ENCODE peak calls at places on chromosomes 16 and 17, in seven cellular contexts. One of them, this sample, is unnamed. For H3K4me1, the result is how much of the 10 kb centered on the place peaks cover.

GRCh38 chr17:19753049-19753444 is 4.9 kb upstream of the ALDH3A1 start:
- DNase-seq in MM.1S: no peak
- DNase-seq in neural progenitor cell: no peak
- DNase-seq in SK-N-SH: peak
- DNase-seq in OCI-LY7: no peak
- DNase-seq in HCT116: peak
- DNase-seq in PC-3: peak
- DNase-seq in this sample: no peak

GRCh38 chr16:27291106-27291505 is 22.5 kb upstream of the NSMCE1 start:
- DNase-seq in MM.1S: no peak
- DNase-seq in neural progenitor cell: no peak
- DNase-seq in SK-N-SH: no peak
- DNase-seq in OCI-LY7: no peak
- DNase-seq in HCT116: no peak
- DNase-seq in PC-3: no peak
- DNase-seq in this sample: no peak

GRCh38 chr16:90077240-90077756 is at the start of gene PRDM7:
- DNase-seq in MM.1S: peak
- DNase-seq in neural progenitor cell: peak
- DNase-seq in SK-N-SH: peak
- DNase-seq in OCI-LY7: peak
- DNase-seq in HCT116: peak
- DNase-seq in PC-3: peak
- DNase-seq in this sample: peak

GRCh38 chr16:68369168-68369567 is 58.3 kb downstream of the PRMT7 start:
- DNase-seq in MM.1S: peak
- DNase-seq in neural progenitor cell: no peak
- DNase-seq in SK-N-SH: no peak
- DNase-seq in OCI-LY7: no peak
- DNase-seq in HCT116: no peak
- DNase-seq in PC-3: no peak
- DNase-seq in this sample: no peak

GRCh38 chr16:17261197-17261858 is 209.4 kb downstream of the XYLT1 start:
- DNase-seq in MM.1S: peak
- DNase-seq in neural progenitor cell: no peak
- DNase-seq in SK-N-SH: no peak
- DNase-seq in OCI-LY7: peak
- DNase-seq in HCT116: no peak
- DNase-seq in PC-3: no peak
- DNase-seq in this sample: no peak

GRCh38 chr17:45248132-45248936 is 13.6 kb downstream of the SPATA32 start:
- DNase-seq in MM.1S: peak
- DNase-seq in neural progenitor cell: peak
- DNase-seq in SK-N-SH: no peak
- DNase-seq in OCI-LY7: peak
- DNase-seq in HCT116: no peak
- DNase-seq in PC-3: peak
- DNase-seq in this sample: peak

GRCh38 chr16:19130852-19131808 is 17.4 kb downstream of the ITPRIPL2 start:
- DNase-seq in MM.1S: no peak
- DNase-seq in neural progenitor cell: no peak
- DNase-seq in SK-N-SH: no peak
- DNase-seq in OCI-LY7: peak
- DNase-seq in HCT116: no peak
- DNase-seq in PC-3: peak
- DNase-seq in this sample: peak

GRCh38 chr17:64196626-64197025 is 66.4 kb downstream of the TEX2 start:
- DNase-seq in MM.1S: no peak
- DNase-seq in neural progenitor cell: no peak
- DNase-seq in SK-N-SH: no peak
- DNase-seq in OCI-LY7: no peak
- DNase-seq in HCT116: no peak
- DNase-seq in PC-3: peak
- DNase-seq in this sample: no peak

GRCh38 chr17:57296231-57296630 is 39.9 kb downstream of the MSI2 start:
- DNase-seq in MM.1S: no peak
- DNase-seq in neural progenitor cell: no peak
- DNase-seq in SK-N-SH: no peak
- DNase-seq in OCI-LY7: no peak
- DNase-seq in HCT116: no peak
- DNase-seq in PC-3: peak
- DNase-seq in this sample: no peak

DNA sequence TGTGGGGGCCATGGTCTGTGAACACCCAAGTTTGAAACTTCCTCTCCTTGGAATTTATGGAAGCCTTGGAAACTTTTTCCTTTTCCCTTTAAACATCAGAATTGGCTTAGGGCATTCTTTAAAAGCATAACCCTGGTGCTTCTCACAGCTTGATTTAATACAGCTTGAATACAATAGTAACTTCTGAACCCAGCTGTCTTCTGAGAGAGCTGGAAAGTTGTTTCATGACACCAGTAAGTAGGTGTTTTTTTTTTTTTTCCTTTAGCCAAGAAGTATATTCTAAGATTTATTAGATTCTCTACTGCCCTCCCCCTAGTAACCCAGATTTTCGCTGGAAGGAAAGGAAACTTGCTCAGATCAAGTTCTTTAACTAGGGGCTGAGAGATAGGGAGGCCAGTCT is 26.7 kb downstream of the NKD1 start:
- DNase-seq in MM.1S: no peak
- DNase-seq in neural progenitor cell: no peak
- DNase-seq in SK-N-SH: no peak
- DNase-seq in OCI-LY7: no peak
- DNase-seq in HCT116: no peak
- DNase-seq in PC-3: no peak
- DNase-seq in this sample: no peak
- TF ChIP-seq CTCF in MM.1S: no peak
- TF ChIP-seq CTCF in neural progenitor cell: no peak
- TF ChIP-seq CTCF in SK-N-SH: no peak
- TF ChIP-seq CTCF in OCI-LY7: no peak
- TF ChIP-seq CTCF in HCT116: no peak
- TF ChIP-seq CTCF in PC-3: no peak
- TF ChIP-seq CTCF in this sample: no peak

GRCh38 chr17:38355256-38355655 is 3.6 kb downstream of the SOCS7 start:
- DNase-seq in MM.1S: no peak
- DNase-seq in neural progenitor cell: no peak
- DNase-seq in SK-N-SH: no peak
- DNase-seq in OCI-LY7: no peak
- DNase-seq in HCT116: no peak
- DNase-seq in PC-3: no peak
- DNase-seq in this sample: no peak
- H3K4me1 ChIP-seq in MM.1S: under half
- H3K4me1 ChIP-seq in neural progenitor cell: under half
- H3K4me1 ChIP-seq in SK-N-SH: under half
- H3K4me1 ChIP-seq in OCI-LY7: under half
- H3K4me1 ChIP-seq in HCT116: under half
- H3K4me1 ChIP-seq in PC-3: under half
- H3K4me1 ChIP-seq in this sample: half or more

DNA sequence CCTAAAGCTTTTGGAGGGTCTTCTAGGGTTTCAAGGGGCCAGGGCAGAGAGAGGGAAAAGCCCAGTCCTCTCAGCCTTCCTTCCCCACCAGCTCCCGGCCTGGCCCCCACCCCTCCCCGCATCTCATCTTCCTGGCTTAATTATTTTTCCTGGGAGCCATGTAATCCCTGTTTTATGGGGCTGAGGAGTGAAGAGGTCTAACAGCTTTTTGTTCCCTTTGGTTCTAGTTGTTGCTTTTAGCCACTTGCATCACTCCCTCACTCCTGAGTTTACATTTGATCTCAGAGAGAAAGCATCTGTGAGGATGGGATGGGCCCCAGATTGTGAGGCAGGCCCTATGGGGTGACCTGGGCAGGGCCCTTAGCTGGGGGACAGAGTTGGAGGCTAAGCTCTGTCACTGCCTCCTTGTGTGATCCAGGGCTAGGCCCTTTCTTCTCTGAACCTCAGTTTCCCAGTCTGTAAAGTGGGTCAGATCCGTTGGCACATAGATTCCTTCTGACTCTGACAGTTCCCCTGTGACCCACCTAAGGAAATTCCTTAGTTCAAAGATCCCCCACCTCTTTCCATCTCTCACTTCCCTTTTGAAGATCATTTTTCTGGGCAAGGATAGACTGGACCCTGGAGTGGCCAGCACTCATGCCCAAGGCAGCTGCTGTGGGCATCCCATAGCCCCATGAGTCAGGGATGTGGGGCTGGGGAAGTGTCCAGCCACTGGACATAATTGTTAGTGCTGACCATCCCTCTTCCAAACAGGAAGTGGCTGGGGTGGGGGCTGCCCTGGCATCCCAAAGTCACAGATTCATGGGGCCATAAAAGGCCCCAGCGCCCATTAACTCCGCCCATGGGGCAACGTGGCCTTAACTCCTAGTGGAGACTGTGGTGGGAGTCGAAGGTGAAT is 20.1 kb downstream of the UNC119 start:
- DNase-seq in MM.1S: no peak
- DNase-seq in neural progenitor cell: no peak
- DNase-seq in SK-N-SH: no peak
- DNase-seq in OCI-LY7: no peak
- DNase-seq in HCT116: no peak
- DNase-seq in PC-3: no peak
- DNase-seq in this sample: no peak
- TF ChIP-seq EZH2phosphoT487 in MM.1S: no peak
- TF ChIP-seq EZH2phosphoT487 in neural progenitor cell: no peak
- TF ChIP-seq EZH2phosphoT487 in SK-N-SH: no peak
- TF ChIP-seq EZH2phosphoT487 in OCI-LY7: no peak
- TF ChIP-seq EZH2phosphoT487 in HCT116: no peak
- TF ChIP-seq EZH2phosphoT487 in PC-3: no peak
- TF ChIP-seq EZH2phosphoT487 in this sample: no peak

DNA sequence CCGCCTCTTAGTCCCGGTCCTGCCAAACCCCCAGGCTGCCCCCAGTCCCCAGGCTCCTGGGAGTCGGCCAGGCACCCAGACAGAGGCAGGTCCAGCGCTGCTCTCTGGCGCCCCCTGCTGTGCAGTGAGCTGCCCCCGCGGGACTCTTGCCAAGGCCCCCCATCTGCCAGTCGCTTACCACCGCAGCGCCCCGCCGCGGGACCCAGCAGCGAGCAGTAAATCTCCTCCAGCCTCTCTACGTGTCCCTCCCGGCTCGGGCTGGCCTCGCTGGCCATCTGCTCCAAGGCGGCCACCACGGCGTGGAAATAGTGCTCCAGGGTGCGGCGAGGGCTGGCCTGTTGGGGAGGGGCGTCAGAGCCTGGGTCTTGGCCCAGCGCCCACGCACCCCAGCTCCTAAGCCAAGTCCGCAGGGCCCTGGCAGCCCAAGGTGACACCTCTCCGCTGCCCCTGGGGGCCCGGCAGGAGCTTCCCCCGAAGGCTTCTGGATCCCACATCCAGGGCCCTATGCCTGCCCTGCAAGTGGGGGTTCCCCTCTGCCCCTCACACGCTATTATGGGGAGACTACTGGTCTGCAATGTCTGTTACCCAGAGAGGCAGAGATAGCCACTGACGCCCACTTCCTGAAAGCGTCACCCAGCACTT is 33.7 kb upstream of the MFSD6L start:
- DNase-seq in MM.1S: no peak
- DNase-seq in neural progenitor cell: peak
- DNase-seq in SK-N-SH: peak
- DNase-seq in OCI-LY7: peak
- DNase-seq in HCT116: peak
- DNase-seq in PC-3: no peak
- DNase-seq in this sample: peak
- TF ChIP-seq CTCF in MM.1S: peak
- TF ChIP-seq CTCF in neural progenitor cell: peak
- TF ChIP-seq CTCF in SK-N-SH: peak
- TF ChIP-seq CTCF in OCI-LY7: peak
- TF ChIP-seq CTCF in HCT116: peak
- TF ChIP-seq CTCF in PC-3: peak
- TF ChIP-seq CTCF in this sample: peak

GRCh38 chr17:40533896-40534295 is 31.4 kb downstream of the CCR7 start:
- DNase-seq in MM.1S: no peak
- DNase-seq in neural progenitor cell: no peak
- DNase-seq in SK-N-SH: no peak
- DNase-seq in OCI-LY7: no peak
- DNase-seq in HCT116: no peak
- DNase-seq in PC-3: peak
- DNase-seq in this sample: no peak
- H3K4me1 ChIP-seq in MM.1S: under half
- H3K4me1 ChIP-seq in neural progenitor cell: under half
- H3K4me1 ChIP-seq in SK-N-SH: under half
- H3K4me1 ChIP-seq in OCI-LY7: under half
- H3K4me1 ChIP-seq in HCT116: under half
- H3K4me1 ChIP-seq in PC-3: under half
- H3K4me1 ChIP-seq in this sample: under half

DNA sequence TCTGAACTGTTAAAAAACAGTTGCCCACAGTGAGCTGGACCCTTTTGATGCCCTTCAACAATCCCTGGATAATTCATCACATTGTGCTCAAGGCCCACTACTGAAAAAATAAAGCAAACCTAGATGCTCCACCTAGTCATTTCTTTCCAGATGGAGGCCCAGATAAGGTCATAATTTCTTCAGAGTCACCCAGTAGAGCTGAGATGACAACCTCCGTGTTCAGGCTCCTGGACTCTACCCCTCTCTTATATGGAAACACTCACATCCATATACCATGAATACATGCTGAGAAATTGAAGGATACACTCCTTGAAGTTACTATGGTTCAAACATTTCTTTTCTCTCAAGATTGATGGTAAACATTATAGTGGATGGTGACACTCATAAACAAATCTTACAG is 2.7 kb upstream of the ABCA3 start:
- DNase-seq in MM.1S: no peak
- DNase-seq in neural progenitor cell: no peak
- DNase-seq in SK-N-SH: no peak
- DNase-seq in OCI-LY7: no peak
- DNase-seq in HCT116: no peak
- DNase-seq in PC-3: no peak
- DNase-seq in this sample: no peak
- TF ChIP-seq EZH2phosphoT487 in MM.1S: no peak
- TF ChIP-seq EZH2phosphoT487 in neural progenitor cell: no peak
- TF ChIP-seq EZH2phosphoT487 in SK-N-SH: no peak
- TF ChIP-seq EZH2phosphoT487 in OCI-LY7: no peak
- TF ChIP-seq EZH2phosphoT487 in HCT116: no peak
- TF ChIP-seq EZH2phosphoT487 in PC-3: no peak
- TF ChIP-seq EZH2phosphoT487 in this sample: no peak

DNA sequence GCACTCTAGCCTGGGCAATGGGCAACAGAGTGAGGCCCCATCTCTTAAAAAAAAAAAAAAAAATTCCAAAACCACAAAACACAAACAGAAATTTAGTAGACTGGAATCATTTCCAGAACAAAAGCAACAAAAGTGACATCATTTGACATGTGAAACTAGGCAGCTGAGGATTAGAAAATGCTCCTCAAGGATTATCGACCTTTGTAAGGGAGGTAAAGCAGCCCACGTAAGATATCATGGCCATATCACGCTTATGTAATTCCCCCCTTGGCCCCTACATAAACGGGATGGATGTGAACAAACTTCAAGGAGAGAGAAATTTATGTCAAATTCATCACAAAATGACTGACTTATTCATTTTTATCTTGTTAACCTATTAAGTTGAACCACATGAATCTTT is 83.3 kb downstream of the WDR59 start:
- DNase-seq in MM.1S: no peak
- DNase-seq in neural progenitor cell: no peak
- DNase-seq in SK-N-SH: no peak
- DNase-seq in OCI-LY7: no peak
- DNase-seq in HCT116: no peak
- DNase-seq in PC-3: no peak
- DNase-seq in this sample: no peak
- TF ChIP-seq CTCF in MM.1S: no peak
- TF ChIP-seq CTCF in neural progenitor cell: no peak
- TF ChIP-seq CTCF in SK-N-SH: no peak
- TF ChIP-seq CTCF in OCI-LY7: no peak
- TF ChIP-seq CTCF in HCT116: no peak
- TF ChIP-seq CTCF in PC-3: no peak
- TF ChIP-seq CTCF in this sample: no peak

This sample was measured in GM23338.